ENCODE peak calls at places on chromosomes 6 and 20, in seven cellular contexts. L is iPS-NIHi11; R is activated CD8-positive, alpha-beta memory T cell treated with anti-CD3 and anti-CD28 coated beads, Interleukin-2, amount 50 U/mL, for 4 hours; P is CD8-positive, alpha-beta T cell; U is stimulated activated naive B cell treated with anti-CD40 and anti-IgM and Interleukin-4, amounts not matched to agents 10 μg/mL and 1 μg/mL and 100 μg/mL, for 72 hours; Q is cardiac fibroblast; K is epithelial cell of esophagus. E is an unnamed sample.

GRCh38 chr20:50848846-50849673 is 54.2 kb downstream of the BCAS4 start:
- DNase-seq in L (peak), K (no peak), U (no peak), Q (no peak), R (no peak), P (no peak), E (peak)

GRCh38 chr6:88013015-88013414 is 34.6 kb upstream of the SPACA1 start:
- DNase-seq in U (no peak), R (no peak), K (no peak), L (no peak), P (peak), Q (no peak), E (peak)

GRCh38 chr6:90098637-90099036 is 198.0 kb downstream of the BACH2 start:
- DNase-seq in P (no peak), R (no peak), Q (no peak), L (no peak), U (no peak), K (peak), E (no peak)

GRCh38 chr20:44336086-44336485 is 757 bp upstream of the R3HDML start:
- DNase-seq in R (no peak), K (no peak), L (peak), U (no peak), P (no peak), Q (no peak), E (no peak)

GRCh38 chr6:18028332-18028731 is 40.9 kb upstream of the KIF13A start:
- DNase-seq in R (no peak), U (no peak), P (no peak), Q (no peak), K (peak), L (no peak), E (no peak)

GRCh38 chr6:13586936-13587542 is 12.6 kb downstream of the SIRT5 start:
- DNase-seq in R (no peak), U (no peak), Q (no peak), P (no peak), L (no peak), K (no peak), E (no peak)

GRCh38 chr6:122014961-122015360 is 384.5 kb upstream of the HSF2 start:
- DNase-seq in U (no peak), K (peak), R (no peak), Q (peak), L (no peak), P (no peak), E (no peak)

GRCh38 chr20:41135187-41135887 is 2.0 kb upstream of the PLCG1 start:
- DNase-seq in P (peak), L (peak), R (peak), U (peak), Q (peak), K (peak), E (no peak)

GRCh38 chr20:57894096-57894495 is 184.3 kb upstream of the PMEPA1 start:
- DNase-seq in P (no peak), U (no peak), L (no peak), R (no peak), Q (no peak), K (no peak), E (no peak)

GRCh38 chr6:18254793-18255192 is 9.5 kb downstream of the DEK start:
- DNase-seq in R (no peak), P (no peak), L (no peak), Q (no peak), K (no peak), U (no peak), E (no peak)

GRCh38 chr6:44179648-44180047 is 21.0 kb downstream of the CAPN11 start:
- DNase-seq in L (no peak), Q (no peak), R (no peak), K (no peak), P (no peak), U (no peak), E (no peak)

GRCh38 chr6:40672118-40672517 is 85.0 kb upstream of the LRFN2 start:
- DNase-seq in K (no peak), Q (no peak), R (no peak), P (no peak), U (no peak), L (peak), E (no peak)

GRCh38 chr6:131210469-131210868 is 75.2 kb downstream of the AKAP7 start:
- DNase-seq in L (no peak), P (no peak), U (no peak), Q (peak), K (no peak), R (no peak), E (no peak)

GRCh38 chr20:49573900-49574416 is 6.0 kb upstream of the PTGIS start:
- DNase-seq in U (no peak), L (no peak), P (no peak), Q (peak), R (no peak), K (no peak), E (no peak)